ENCODE peak calls at places on chromosome X, in nine cellular contexts. W, Q, M, V, I, Y, F, R and Z are unnamed samples.
A peak's percentile ranks its signal among the peaks of the same experiment; 100 is the strongest.

GRCh38 chrX:65706041-65706828 is 38.8 kb downstream of the MSN start:
- DNase-seq in W (peak; percentile 54), Q (peak; percentile 9), M (no peak), V (no peak), I (peak; percentile 33), Y (no peak), F (peak; percentile 39), R (peak; percentile 37), Z (no peak)

GRCh38 chrX:7215842-7216241 is 67.9 kb upstream of the PUDP start:
- DNase-seq in W (no peak), Q (no peak), M (no peak), V (no peak), I (no peak), Y (no peak), F (no peak), R (no peak), Z (no peak)

GRCh38 chrX:36950495-36951253 is 57.5 kb upstream of the FAM47C start:
- DNase-seq in W (no peak), Q (no peak), M (no peak), V (no peak), I (no peak), Y (no peak), F (no peak), R (no peak), Z (no peak)

GRCh38 chrX:7746861-7747260 is 96.1 kb upstream of the VCX start:
- DNase-seq in W (peak; percentile 45), Q (no peak), M (no peak), V (no peak), I (no peak), Y (no peak), F (no peak), R (no peak), Z (no peak)

GRCh38 chrX:139902559-139902958 is 30.3 kb downstream of the ATP11C start:
- DNase-seq in W (no peak), Q (no peak), M (no peak), V (no peak), I (no peak), Y (no peak), F (no peak), R (no peak), Z (no peak)

GRCh38 chrX:31323658-31324057 is 251.8 kb upstream of the FTHL17 start:
- DNase-seq in W (no peak), Q (no peak), M (no peak), V (no peak), I (no peak), Y (no peak), F (peak; percentile 39), R (no peak), Z (no peak)

GRCh38 chrX:97070346-97070745 is 186.6 kb downstream of the RPA4 start:
- DNase-seq in W (peak; percentile 6), Q (no peak), M (no peak), V (no peak), I (no peak), Y (no peak), F (no peak), R (no peak), Z (no peak)

GRCh38 chrX:73214366-73215094 is at the start of gene NAP1L2:
- DNase-seq in W (peak; percentile 5), Q (peak; percentile 62), M (no peak), V (peak; percentile 46), I (peak; percentile 14), Y (peak; percentile 40), F (peak; percentile 0), R (peak; percentile 25), Z (no peak)

GRCh38 chrX:42837747-42838146 is 59.8 kb upstream of the PPP1R2C start:
- DNase-seq in W (no peak), Q (no peak), M (no peak), V (no peak), I (no peak), Y (no peak), F (peak; percentile 21), R (no peak), Z (no peak)

GRCh38 chrX:151004085-151004484 is 20.9 kb downstream of the HMGB3 start:
- DNase-seq in W (no peak), Q (no peak), M (no peak), V (no peak), I (no peak), Y (no peak), F (no peak), R (no peak), Z (no peak)

GRCh38 chrX:114959729-114960128 is 57.7 kb downstream of the IL13RA2 start:
- DNase-seq in W (peak; percentile 17), Q (peak; percentile 43), M (no peak), V (no peak), I (no peak), Y (no peak), F (no peak), R (no peak), Z (no peak)

DNA sequence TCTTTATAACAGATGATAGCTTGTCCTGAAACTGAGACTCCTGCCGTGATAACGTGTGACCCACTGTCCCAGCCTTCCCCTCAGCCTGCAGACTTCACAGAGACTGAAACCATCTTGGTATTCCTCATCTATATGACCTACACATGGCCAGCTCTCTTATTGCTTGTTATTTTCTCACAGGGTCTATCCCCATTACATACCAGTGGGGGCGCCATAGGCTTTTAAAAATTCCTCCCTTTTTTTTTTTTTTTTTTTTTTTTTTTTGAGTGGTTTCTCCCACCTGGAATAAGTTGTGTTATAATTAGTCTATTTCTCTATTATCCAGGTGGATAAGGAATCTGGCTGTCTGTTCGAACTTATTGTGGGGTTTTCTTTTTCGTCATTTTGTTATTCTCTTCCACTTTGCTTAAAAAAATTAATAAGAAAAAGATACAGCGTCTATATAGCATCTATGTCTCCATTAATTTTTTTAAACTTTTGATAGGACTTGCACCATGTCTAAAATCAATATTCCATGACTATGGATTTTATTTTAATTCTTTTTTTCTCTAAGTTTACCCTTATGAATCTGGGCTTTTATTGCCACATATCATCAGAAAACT is 47.2 kb downstream of the GYG2 start:
- DNase-seq in W (peak; percentile 15), Q (no peak), M (no peak), V (no peak), I (no peak), Y (no peak), F (peak; percentile 1), R (no peak), Z (no peak)
- TF ChIP-seq CTCF in W (peak; percentile 46), Q (peak; percentile 37), M (no peak), V (peak; percentile 20), I (peak; percentile 20), Y (peak; percentile 46), F (peak; percentile 18), R (peak; percentile 18), Z (peak; percentile 57)

GRCh38 chrX:155864655-155865054 is 16.5 kb upstream of the VAMP7 start:
- DNase-seq in W (no peak), Q (no peak), M (no peak), V (no peak), I (no peak), Y (no peak), F (no peak), R (no peak), Z (no peak)
- TF ChIP-seq CTCF in W (no peak), Q (peak; percentile 3), M (no peak), V (no peak), I (no peak), Y (no peak), F (no peak), R (no peak), Z (no peak)

DNA sequence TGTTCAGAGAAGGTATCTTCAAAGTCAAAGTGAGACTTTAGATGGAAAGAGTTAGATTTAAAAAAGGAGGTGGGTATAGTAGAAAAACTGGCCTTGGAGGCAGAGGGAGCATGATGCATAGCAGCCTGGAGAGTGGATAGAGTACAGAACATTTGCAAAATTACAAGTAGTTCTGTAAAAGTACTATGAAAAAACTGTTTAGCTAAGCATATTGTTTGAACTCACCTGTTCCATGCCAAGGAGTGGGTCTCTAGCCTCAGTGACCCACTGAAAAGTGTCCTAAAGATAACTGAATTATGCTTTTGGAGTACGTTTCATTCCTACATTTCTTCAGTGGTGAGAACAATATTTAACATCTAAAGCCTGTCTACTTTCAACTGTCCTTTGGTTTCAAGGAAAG is 218.9 kb downstream of the NAP1L3 start:
- DNase-seq in W (no peak), Q (no peak), M (no peak), V (no peak), I (no peak), Y (no peak), F (no peak), R (no peak), Z (no peak)
- TF ChIP-seq CTCF in W (no peak), Q (no peak), M (no peak), V (no peak), I (no peak), Y (no peak), F (no peak), R (no peak), Z (no peak)

GRCh38 chrX:57453901-57454300 is 137.9 kb upstream of the ZXDB start:
- DNase-seq in W (no peak), Q (peak; percentile 17), M (peak; percentile 1), V (no peak), I (no peak), Y (no peak), F (peak; percentile 57), R (no peak), Z (no peak)
- TF ChIP-seq CTCF in W (no peak), Q (peak; percentile 18), M (peak; percentile 12), V (peak; percentile 12), I (peak; percentile 58), Y (no peak), F (peak; percentile 49), R (no peak), Z (peak; percentile 18)

GRCh38 chrX:135713795-135714194 is 356 bp downstream of the CT45A1 start:
- DNase-seq in W (no peak), Q (no peak), M (no peak), V (no peak), I (no peak), Y (no peak), F (no peak), R (no peak), Z (no peak)

GRCh38 chrX:135707880-135708279 is 5.6 kb upstream of the CT45A1 start:
- DNase-seq in W (no peak), Q (peak; percentile 8), M (no peak), V (no peak), I (no peak), Y (peak; percentile 3), F (peak; percentile 52), R (no peak), Z (no peak)
- TF ChIP-seq CTCF in W (no peak), Q (no peak), M (no peak), V (no peak), I (peak; percentile 23), Y (no peak), F (peak; percentile 52), R (no peak), Z (no peak)